ENCODE peak calls at places on chromosomes 12 and 14, in six cellular contexts. One of them, this sample, is unnamed.

GRCh38 chr14:81363746-81364400 is 36.3 kb downstream of the STON2 start:
- DNase-seq in fibroblast of lung: no peak
- DNase-seq in fibroblast of mammary gland: peak
- DNase-seq in stimulated activated CD8-positive, alpha-beta memory T cell treated with anti-CD3 and anti-CD28 coated beads, Interleukin-15, amount 100 ng/mL, for 48 hours: no peak
- DNase-seq in NCI-H524: peak
- DNase-seq in HFF-Myc: peak
- DNase-seq in this sample: no peak

GRCh38 chr12:87967871-87968270 is 61.3 kb downstream of the C12orf50 start:
- DNase-seq in fibroblast of lung: no peak
- DNase-seq in fibroblast of mammary gland: peak
- DNase-seq in stimulated activated CD8-positive, alpha-beta memory T cell treated with anti-CD3 and anti-CD28 coated beads, Interleukin-15, amount 100 ng/mL, for 48 hours: no peak
- DNase-seq in NCI-H524: peak
- DNase-seq in HFF-Myc: no peak
- DNase-seq in this sample: no peak

GRCh38 chr14:52267501-52268190 is at the start of gene PTGDR:
- DNase-seq in fibroblast of lung: peak
- DNase-seq in fibroblast of mammary gland: peak
- DNase-seq in stimulated activated CD8-positive, alpha-beta memory T cell treated with anti-CD3 and anti-CD28 coated beads, Interleukin-15, amount 100 ng/mL, for 48 hours: no peak
- DNase-seq in NCI-H524: peak
- DNase-seq in HFF-Myc: no peak
- DNase-seq in this sample: no peak

GRCh38 chr14:77077040-77077439 is 21.0 kb upstream of the CIPC start:
- DNase-seq in fibroblast of lung: no peak
- DNase-seq in fibroblast of mammary gland: no peak
- DNase-seq in stimulated activated CD8-positive, alpha-beta memory T cell treated with anti-CD3 and anti-CD28 coated beads, Interleukin-15, amount 100 ng/mL, for 48 hours: no peak
- DNase-seq in NCI-H524: no peak
- DNase-seq in HFF-Myc: no peak
- DNase-seq in this sample: no peak

GRCh38 chr14:99430491-99430890 is 50.2 kb downstream of the SETD3 start:
- DNase-seq in fibroblast of lung: no peak
- DNase-seq in fibroblast of mammary gland: no peak
- DNase-seq in stimulated activated CD8-positive, alpha-beta memory T cell treated with anti-CD3 and anti-CD28 coated beads, Interleukin-15, amount 100 ng/mL, for 48 hours: no peak
- DNase-seq in NCI-H524: peak
- DNase-seq in HFF-Myc: no peak
- DNase-seq in this sample: no peak

GRCh38 chr14:98347686-98348085 is 924.3 kb downstream of the BCL11B start:
- DNase-seq in fibroblast of lung: no peak
- DNase-seq in fibroblast of mammary gland: no peak
- DNase-seq in stimulated activated CD8-positive, alpha-beta memory T cell treated with anti-CD3 and anti-CD28 coated beads, Interleukin-15, amount 100 ng/mL, for 48 hours: no peak
- DNase-seq in NCI-H524: peak
- DNase-seq in HFF-Myc: no peak
- DNase-seq in this sample: no peak

GRCh38 chr12:69046372-69046771 is 113.4 kb upstream of the CPM start:
- DNase-seq in fibroblast of lung: peak
- DNase-seq in fibroblast of mammary gland: no peak
- DNase-seq in stimulated activated CD8-positive, alpha-beta memory T cell treated with anti-CD3 and anti-CD28 coated beads, Interleukin-15, amount 100 ng/mL, for 48 hours: no peak
- DNase-seq in NCI-H524: no peak
- DNase-seq in HFF-Myc: no peak
- DNase-seq in this sample: no peak

GRCh38 chr12:111585619-111586135 is 13.4 kb downstream of the ATXN2 start:
- DNase-seq in fibroblast of lung: no peak
- DNase-seq in fibroblast of mammary gland: no peak
- DNase-seq in stimulated activated CD8-positive, alpha-beta memory T cell treated with anti-CD3 and anti-CD28 coated beads, Interleukin-15, amount 100 ng/mL, for 48 hours: no peak
- DNase-seq in NCI-H524: no peak
- DNase-seq in HFF-Myc: no peak
- DNase-seq in this sample: no peak

GRCh38 chr14:34035934-34036250 is 85.0 kb upstream of the EGLN3 start:
- DNase-seq in fibroblast of lung: no peak
- DNase-seq in fibroblast of mammary gland: no peak
- DNase-seq in stimulated activated CD8-positive, alpha-beta memory T cell treated with anti-CD3 and anti-CD28 coated beads, Interleukin-15, amount 100 ng/mL, for 48 hours: no peak
- DNase-seq in NCI-H524: peak
- DNase-seq in HFF-Myc: no peak
- DNase-seq in this sample: no peak

GRCh38 chr12:80151131-80151530 is 51.8 kb downstream of the OTOGL start:
- DNase-seq in fibroblast of lung: no peak
- DNase-seq in fibroblast of mammary gland: no peak
- DNase-seq in stimulated activated CD8-positive, alpha-beta memory T cell treated with anti-CD3 and anti-CD28 coated beads, Interleukin-15, amount 100 ng/mL, for 48 hours: no peak
- DNase-seq in NCI-H524: no peak
- DNase-seq in HFF-Myc: no peak
- DNase-seq in this sample: no peak

GRCh38 chr12:92570056-92570753 is 132.6 kb upstream of the PLEKHG7 start:
- DNase-seq in fibroblast of lung: peak
- DNase-seq in fibroblast of mammary gland: peak
- DNase-seq in stimulated activated CD8-positive, alpha-beta memory T cell treated with anti-CD3 and anti-CD28 coated beads, Interleukin-15, amount 100 ng/mL, for 48 hours: no peak
- DNase-seq in NCI-H524: peak
- DNase-seq in HFF-Myc: peak
- DNase-seq in this sample: no peak

GRCh38 chr14:105374389-105374788 is 23.9 kb upstream of the TEX22 start:
- DNase-seq in fibroblast of lung: no peak
- DNase-seq in fibroblast of mammary gland: no peak
- DNase-seq in stimulated activated CD8-positive, alpha-beta memory T cell treated with anti-CD3 and anti-CD28 coated beads, Interleukin-15, amount 100 ng/mL, for 48 hours: no peak
- DNase-seq in NCI-H524: no peak
- DNase-seq in HFF-Myc: no peak
- DNase-seq in this sample: no peak

GRCh38 chr14:89399594-89400068 is 17.4 kb downstream of the FOXN3 start:
- DNase-seq in fibroblast of lung: peak
- DNase-seq in fibroblast of mammary gland: peak
- DNase-seq in stimulated activated CD8-positive, alpha-beta memory T cell treated with anti-CD3 and anti-CD28 coated beads, Interleukin-15, amount 100 ng/mL, for 48 hours: no peak
- DNase-seq in NCI-H524: peak
- DNase-seq in HFF-Myc: peak
- DNase-seq in this sample: no peak

GRCh38 chr12:69966409-69966808 is 141.4 kb downstream of the MYRFL start:
- DNase-seq in fibroblast of lung: peak
- DNase-seq in fibroblast of mammary gland: peak
- DNase-seq in stimulated activated CD8-positive, alpha-beta memory T cell treated with anti-CD3 and anti-CD28 coated beads, Interleukin-15, amount 100 ng/mL, for 48 hours: no peak
- DNase-seq in NCI-H524: no peak
- DNase-seq in HFF-Myc: peak
- DNase-seq in this sample: no peak

GRCh38 chr12:101047652-101048051 is 162.4 kb downstream of the SLC5A8 start:
- DNase-seq in fibroblast of lung: no peak
- DNase-seq in fibroblast of mammary gland: no peak
- DNase-seq in stimulated activated CD8-positive, alpha-beta memory T cell treated with anti-CD3 and anti-CD28 coated beads, Interleukin-15, amount 100 ng/mL, for 48 hours: no peak
- DNase-seq in NCI-H524: no peak
- DNase-seq in HFF-Myc: no peak
- DNase-seq in this sample: no peak

GRCh38 chr14:53055003-53055402 is 98.1 kb downstream of the DDHD1 start:
- DNase-seq in fibroblast of lung: peak
- DNase-seq in fibroblast of mammary gland: peak
- DNase-seq in stimulated activated CD8-positive, alpha-beta memory T cell treated with anti-CD3 and anti-CD28 coated beads, Interleukin-15, amount 100 ng/mL, for 48 hours: no peak
- DNase-seq in NCI-H524: peak
- DNase-seq in HFF-Myc: peak
- DNase-seq in this sample: no peak

GRCh38 chr14:92511472-92512247 is 1.9 kb upstream of the RIN3 start:
- DNase-seq in fibroblast of lung: peak
- DNase-seq in fibroblast of mammary gland: peak
- DNase-seq in stimulated activated CD8-positive, alpha-beta memory T cell treated with anti-CD3 and anti-CD28 coated beads, Interleukin-15, amount 100 ng/mL, for 48 hours: no peak
- DNase-seq in NCI-H524: no peak
- DNase-seq in HFF-Myc: peak
- DNase-seq in this sample: no peak

GRCh38 chr14:33668066-33668465 is 282.8 kb downstream of the EGLN3 start:
- DNase-seq in fibroblast of lung: peak
- DNase-seq in fibroblast of mammary gland: peak
- DNase-seq in stimulated activated CD8-positive, alpha-beta memory T cell treated with anti-CD3 and anti-CD28 coated beads, Interleukin-15, amount 100 ng/mL, for 48 hours: no peak
- DNase-seq in NCI-H524: no peak
- DNase-seq in HFF-Myc: no peak
- DNase-seq in this sample: no peak

GRCh38 chr14:89504084-89504483 is 87.1 kb upstream of the FOXN3 start:
- DNase-seq in fibroblast of lung: no peak
- DNase-seq in fibroblast of mammary gland: no peak
- DNase-seq in stimulated activated CD8-positive, alpha-beta memory T cell treated with anti-CD3 and anti-CD28 coated beads, Interleukin-15, amount 100 ng/mL, for 48 hours: no peak
- DNase-seq in NCI-H524: no peak
- DNase-seq in HFF-Myc: no peak
- DNase-seq in this sample: no peak

GRCh38 chr14:23067847-23068791 is 10.8 kb upstream of the CDH24 start:
- DNase-seq in fibroblast of lung: no peak
- DNase-seq in fibroblast of mammary gland: no peak
- DNase-seq in stimulated activated CD8-positive, alpha-beta memory T cell treated with anti-CD3 and anti-CD28 coated beads, Interleukin-15, amount 100 ng/mL, for 48 hours: no peak
- DNase-seq in NCI-H524: no peak
- DNase-seq in HFF-Myc: no peak
- DNase-seq in this sample: no peak

GRCh38 chr12:53056901-53057300 is 7.0 kb downstream of the TNS2 start:
- DNase-seq in fibroblast of lung: no peak
- DNase-seq in fibroblast of mammary gland: no peak
- DNase-seq in stimulated activated CD8-positive, alpha-beta memory T cell treated with anti-CD3 and anti-CD28 coated beads, Interleukin-15, amount 100 ng/mL, for 48 hours: no peak
- DNase-seq in NCI-H524: no peak
- DNase-seq in HFF-Myc: no peak
- DNase-seq in this sample: peak

GRCh38 chr12:118103231-118103600 is 595 bp downstream of the VSIG10 start:
- DNase-seq in fibroblast of lung: peak
- DNase-seq in fibroblast of mammary gland: no peak
- DNase-seq in stimulated activated CD8-positive, alpha-beta memory T cell treated with anti-CD3 and anti-CD28 coated beads, Interleukin-15, amount 100 ng/mL, for 48 hours: no peak
- DNase-seq in NCI-H524: peak
- DNase-seq in HFF-Myc: no peak
- DNase-seq in this sample: peak

GRCh38 chr14:65849096-65849495 is 436.6 kb downstream of the FUT8 start:
- DNase-seq in fibroblast of lung: no peak
- DNase-seq in fibroblast of mammary gland: no peak
- DNase-seq in stimulated activated CD8-positive, alpha-beta memory T cell treated with anti-CD3 and anti-CD28 coated beads, Interleukin-15, amount 100 ng/mL, for 48 hours: no peak
- DNase-seq in NCI-H524: peak
- DNase-seq in HFF-Myc: no peak
- DNase-seq in this sample: no peak

GRCh38 chr14:85188836-85189235 is 341.1 kb upstream of the FLRT2 start:
- DNase-seq in fibroblast of lung: no peak
- DNase-seq in fibroblast of mammary gland: no peak
- DNase-seq in stimulated activated CD8-positive, alpha-beta memory T cell treated with anti-CD3 and anti-CD28 coated beads, Interleukin-15, amount 100 ng/mL, for 48 hours: no peak
- DNase-seq in NCI-H524: no peak
- DNase-seq in HFF-Myc: no peak
- DNase-seq in this sample: no peak

GRCh38 chr14:66224492-66225178 is 261.5 kb upstream of the CCDC196 start:
- DNase-seq in fibroblast of lung: no peak
- DNase-seq in fibroblast of mammary gland: no peak
- DNase-seq in stimulated activated CD8-positive, alpha-beta memory T cell treated with anti-CD3 and anti-CD28 coated beads, Interleukin-15, amount 100 ng/mL, for 48 hours: no peak
- DNase-seq in NCI-H524: no peak
- DNase-seq in HFF-Myc: no peak
- DNase-seq in this sample: no peak

GRCh38 chr14:100526057-100526456 is 61.2 kb downstream of the BEGAIN start:
- DNase-seq in fibroblast of lung: no peak
- DNase-seq in fibroblast of mammary gland: no peak
- DNase-seq in stimulated activated CD8-positive, alpha-beta memory T cell treated with anti-CD3 and anti-CD28 coated beads, Interleukin-15, amount 100 ng/mL, for 48 hours: no peak
- DNase-seq in NCI-H524: no peak
- DNase-seq in HFF-Myc: no peak
- DNase-seq in this sample: no peak

GRCh38 chr14:103000291-103000921 is 56.9 kb downstream of the CDC42BPB start:
- DNase-seq in fibroblast of lung: no peak
- DNase-seq in fibroblast of mammary gland: no peak
- DNase-seq in stimulated activated CD8-positive, alpha-beta memory T cell treated with anti-CD3 and anti-CD28 coated beads, Interleukin-15, amount 100 ng/mL, for 48 hours: no peak
- DNase-seq in NCI-H524: no peak
- DNase-seq in HFF-Myc: no peak
- DNase-seq in this sample: no peak

GRCh38 chr12:112446008-112446725 is 27.4 kb downstream of the PTPN11 start:
- DNase-seq in fibroblast of lung: no peak
- DNase-seq in fibroblast of mammary gland: no peak
- DNase-seq in stimulated activated CD8-positive, alpha-beta memory T cell treated with anti-CD3 and anti-CD28 coated beads, Interleukin-15, amount 100 ng/mL, for 48 hours: no peak
- DNase-seq in NCI-H524: no peak
- DNase-seq in HFF-Myc: no peak
- DNase-seq in this sample: no peak

GRCh38 chr12:112479413-112479812 is 60.7 kb downstream of the PTPN11 start:
- DNase-seq in fibroblast of lung: no peak
- DNase-seq in fibroblast of mammary gland: no peak
- DNase-seq in stimulated activated CD8-positive, alpha-beta memory T cell treated with anti-CD3 and anti-CD28 coated beads, Interleukin-15, amount 100 ng/mL, for 48 hours: no peak
- DNase-seq in NCI-H524: no peak
- DNase-seq in HFF-Myc: no peak
- DNase-seq in this sample: no peak

GRCh38 chr12:106582661-106583577 is at the start of gene RFX4:
- DNase-seq in fibroblast of lung: no peak
- DNase-seq in fibroblast of mammary gland: no peak
- DNase-seq in stimulated activated CD8-positive, alpha-beta memory T cell treated with anti-CD3 and anti-CD28 coated beads, Interleukin-15, amount 100 ng/mL, for 48 hours: no peak
- DNase-seq in NCI-H524: peak
- DNase-seq in HFF-Myc: no peak
- DNase-seq in this sample: no peak

GRCh38 chr12:56993346-56993745 is 13.0 kb downstream of the ZBTB39 start:
- DNase-seq in fibroblast of lung: no peak
- DNase-seq in fibroblast of mammary gland: no peak
- DNase-seq in stimulated activated CD8-positive, alpha-beta memory T cell treated with anti-CD3 and anti-CD28 coated beads, Interleukin-15, amount 100 ng/mL, for 48 hours: no peak
- DNase-seq in NCI-H524: no peak
- DNase-seq in HFF-Myc: no peak
- DNase-seq in this sample: no peak

This sample was measured in pancreas.